ENCODE peak calls at places on chromosomes 1 and 21, in seven cellular contexts. I is fibroblast of lung, L is cardiac fibroblast, P is KG1, Y is ELF-1, T is amygdala, J is NCI-H2081 treated with DMSO at 0.1 percent for 48 hours. Q is an unnamed sample.

GRCh38 chr1:245742891-245743290 is 588.1 kb downstream of the KIF26B start:
- DNase-seq in I (peak), L (no peak), P (no peak), Y (no peak), T (no peak), J (no peak), Q (no peak)

GRCh38 chr21:42081931-42082381 is 10.8 kb downstream of the UMODL1 start:
- DNase-seq in I (peak), L (no peak), P (no peak), Y (no peak), T (no peak), J (no peak), Q (no peak)

GRCh38 chr1:24725209-24725651 is 20.0 kb upstream of the CLIC4 start:
- DNase-seq in I (peak), L (peak), P (no peak), Y (peak), T (no peak), J (no peak), Q (peak)

GRCh38 chr21:29237110-29238051 is 61.3 kb upstream of the BACH1 start:
- DNase-seq in I (peak), L (peak), P (no peak), Y (peak), T (no peak), J (no peak), Q (no peak)

GRCh38 chr1:30506785-30507312 is 216.5 kb downstream of the MATN1 start:
- DNase-seq in I (no peak), L (no peak), P (no peak), Y (no peak), T (no peak), J (no peak), Q (no peak)

GRCh38 chr1:88062650-88063153 is 621.4 kb upstream of the PKN2 start:
- DNase-seq in I (no peak), L (no peak), P (no peak), Y (no peak), T (no peak), J (no peak), Q (no peak)

GRCh38 chr1:112938188-112938587 is 17.8 kb downstream of the SLC16A1 start:
- DNase-seq in I (peak), L (peak), P (no peak), Y (no peak), T (no peak), J (no peak), Q (no peak)

GRCh38 chr1:28926629-28927441 is 12.5 kb downstream of the EPB41 start:
- DNase-seq in I (no peak), L (peak), P (peak), Y (no peak), T (no peak), J (peak), Q (peak)

GRCh38 chr1:156432109-156433018 is 63.4 kb downstream of the RHBG start:
- DNase-seq in I (no peak), L (no peak), P (no peak), Y (no peak), T (no peak), J (no peak), Q (no peak)

GRCh38 chr21:31570824-31571425 is 88.6 kb upstream of the SOD1 start:
- DNase-seq in I (peak), L (no peak), P (no peak), Y (no peak), T (no peak), J (no peak), Q (no peak)

GRCh38 chr1:66168467-66168887 is 365.5 kb upstream of the SGIP1 start:
- DNase-seq in I (peak), L (peak), P (no peak), Y (no peak), T (no peak), J (no peak), Q (no peak)

GRCh38 chr1:8059161-8059622 is 33.1 kb upstream of the ERRFI1 start:
- DNase-seq in I (peak), L (peak), P (no peak), Y (no peak), T (no peak), J (no peak), Q (no peak)

GRCh38 chr1:176691251-176692228 is 228.6 kb downstream of the PAPPA2 start:
- DNase-seq in I (peak), L (peak), P (peak), Y (peak), T (no peak), J (peak), Q (peak)

GRCh38 chr1:151164732-151165280 is 896 bp downstream of the LYSMD1 start:
- DNase-seq in I (no peak), L (peak), P (no peak), Y (no peak), T (no peak), J (no peak), Q (no peak)